ENCODE peak calls at places on chromosomes 1 and 21, in four cellular contexts. H, G, S and I are unnamed samples.

GRCh38 chr1:8816831-8817412 is 518 bp downstream of the RERE start:
- DNase-seq in H (no peak), G (no peak), S (no peak), I (peak)

GRCh38 chr1:54299037-54299436 is 99.1 kb downstream of the MRPL37 start:
- DNase-seq in H (peak), G (peak), S (no peak), I (no peak)

GRCh38 chr1:118958937-118959631 is 29.1 kb downstream of the TBX15 start:
- DNase-seq in H (no peak), G (peak), S (no peak), I (no peak)

GRCh38 chr1:200733907-200734306 is 4.8 kb upstream of the CAMSAP2 start:
- DNase-seq in H (no peak), G (no peak), S (no peak), I (no peak)

GRCh38 chr1:227428803-227429202 is 110.5 kb upstream of the CDC42BPA start:
- DNase-seq in H (peak), G (peak), S (no peak), I (peak)

GRCh38 chr1:42133809-42134526 is 19.2 kb upstream of the GUCA2B start:
- DNase-seq in H (no peak), G (no peak), S (no peak), I (no peak)

GRCh38 chr1:221675880-221676800 is 65.7 kb downstream of the DUSP10 start:
- DNase-seq in H (no peak), G (no peak), S (no peak), I (no peak)

GRCh38 chr21:43810505-43811261 is 21.3 kb downstream of the RRP1 start:
- DNase-seq in H (peak), G (peak), S (peak), I (peak)

GRCh38 chr1:211323156-211324063 is 3.2 kb upstream of the TRAF5 start:
- DNase-seq in H (peak), G (peak), S (peak), I (peak)

GRCh38 chr1:20105856-20106255 is 13.5 kb downstream of the PLA2G2D start:
- DNase-seq in H (peak), G (no peak), S (no peak), I (no peak)

GRCh38 chr1:27233677-27234053 is 767 bp upstream of the WDTC1 start:
- DNase-seq in H (peak), G (no peak), S (no peak), I (peak)

GRCh38 chr1:20481158-20481617 is 4.8 kb downstream of the CAMK2N1 start:
- DNase-seq in H (no peak), G (no peak), S (no peak), I (peak)

GRCh38 chr1:173329747-173330146 is 122.6 kb upstream of the TNFSF4 start:
- DNase-seq in H (no peak), G (peak), S (no peak), I (no peak)

GRCh38 chr21:39384674-39385298 is 35.9 kb upstream of the HMGN1 start:
- DNase-seq in H (no peak), G (no peak), S (peak), I (no peak)

GRCh38 chr1:18922319-18922726 is 20.0 kb upstream of the ALDH4A1 start:
- DNase-seq in H (peak), G (peak), S (peak), I (peak)

GRCh38 chr1:45444609-45445131 is 46.3 kb downstream of the TESK2 start:
- DNase-seq in H (peak), G (no peak), S (no peak), I (no peak)

GRCh38 chr1:176177764-176178163 is 29.3 kb downstream of the COP1 start:
- DNase-seq in H (no peak), G (no peak), S (no peak), I (no peak)

GRCh38 chr1:159854101-159854692 is 8.3 kb downstream of the VSIG8 start:
- DNase-seq in H (peak), G (peak), S (peak), I (peak)

GRCh38 chr21:32612075-32612998 is at the start of gene CFAP298:
- DNase-seq in H (peak), G (peak), S (peak), I (peak)
- TF ChIP-seq POLR2A in H (no peak), G (peak), S (peak), I (peak)

GRCh38 chr1:15008783-15009709 is 144.5 kb upstream of the TMEM51 start:
- DNase-seq in H (no peak), G (no peak), S (no peak), I (no peak)
- TF ChIP-seq POLR2A in H (no peak), G (no peak), S (no peak), I (no peak)

DNA sequence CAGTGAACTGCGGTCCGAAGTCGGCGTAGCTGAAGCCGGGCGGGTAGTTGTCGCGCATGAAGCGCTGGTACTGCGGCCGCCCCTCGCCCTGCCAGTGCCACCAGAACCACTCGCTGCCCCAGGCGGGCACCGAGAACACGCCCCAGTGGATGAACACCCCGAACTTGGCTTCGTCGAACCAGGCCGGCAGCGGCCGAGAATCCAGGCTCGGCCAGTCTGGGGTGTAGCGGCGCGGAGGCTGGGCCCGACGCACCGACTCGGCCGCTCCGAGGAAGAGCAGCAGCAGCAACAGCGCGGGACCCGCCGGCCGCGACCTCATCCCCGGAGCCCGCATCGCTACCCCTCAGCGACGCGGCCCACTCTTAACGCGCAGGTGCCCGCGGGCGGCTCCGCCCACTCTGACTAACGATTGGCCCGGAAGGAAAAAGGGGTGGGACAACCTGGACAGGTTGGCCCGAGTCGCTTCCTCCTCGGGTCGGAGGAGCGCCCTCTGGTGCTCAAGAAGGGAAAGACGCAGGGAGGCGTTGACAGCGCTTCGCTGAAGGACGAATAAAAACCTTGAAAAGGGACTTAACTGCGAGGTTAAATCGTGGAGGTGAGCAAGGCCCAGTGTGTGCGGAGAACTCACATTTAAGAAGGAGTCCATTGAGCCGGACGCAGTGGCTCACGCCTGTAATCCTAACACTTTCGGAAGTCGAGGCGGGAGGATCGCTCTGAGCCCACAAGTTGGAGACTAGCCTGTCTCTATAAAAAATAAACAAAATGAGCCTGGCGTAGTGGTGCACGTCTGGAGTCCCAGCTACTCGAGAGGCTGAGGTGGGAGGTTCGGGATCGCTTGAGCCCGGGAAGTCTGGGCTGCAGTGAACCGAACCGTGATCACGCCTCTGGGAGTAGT is at the start of gene FUCA1:
- DNase-seq in H (peak), G (peak), S (peak), I (peak)
- TF ChIP-seq POLR2A in H (peak), G (peak), S (peak), I (peak)

GRCh38 chr21:27258222-27258621 is 291.3 kb upstream of the ADAMTS5 start:
- DNase-seq in H (no peak), G (no peak), S (no peak), I (no peak)

GRCh38 chr21:27260728-27261127 is 293.8 kb upstream of the ADAMTS5 start:
- DNase-seq in H (no peak), G (no peak), S (no peak), I (no peak)

GRCh38 chr21:27265492-27265891 is 298.6 kb upstream of the ADAMTS5 start:
- DNase-seq in H (no peak), G (no peak), S (no peak), I (no peak)

GRCh38 chr21:27258756-27259429 is 292.0 kb upstream of the ADAMTS5 start:
- DNase-seq in H (no peak), G (no peak), S (no peak), I (no peak)

GRCh38 chr21:27261676-27262075 is 294.8 kb upstream of the ADAMTS5 start:
- DNase-seq in H (no peak), G (no peak), S (no peak), I (no peak)
- TF ChIP-seq POLR2A in H (no peak), G (no peak), S (no peak), I (no peak)